ENCODE peak calls at places on chromosomes 7 and 10, in five cellular contexts. One of them, this sample, is unnamed.

GRCh38 chr7:101916876-101917275 is 99.5 kb downstream of the CUX1 start:
- DNase-seq in HFF-Myc: no peak
- DNase-seq in NCI-H1417 treated with DMSO at 0.1 percent for 48 hours: no peak
- DNase-seq in effector CD4-positive, alpha-beta T cell: no peak
- DNase-seq in NCI-H1105: no peak
- DNase-seq in this sample: no peak

GRCh38 chr7:126727930-126728331 is 524.8 kb downstream of the GRM8 start:
- DNase-seq in HFF-Myc: peak; percentile 4
- DNase-seq in NCI-H1417 treated with DMSO at 0.1 percent for 48 hours: no peak
- DNase-seq in effector CD4-positive, alpha-beta T cell: no peak
- DNase-seq in NCI-H1105: no peak
- DNase-seq in this sample: no peak

GRCh38 chr7:120064565-120064964 is 208.4 kb upstream of the KCND2 start:
- DNase-seq in HFF-Myc: no peak
- DNase-seq in NCI-H1417 treated with DMSO at 0.1 percent for 48 hours: no peak
- DNase-seq in effector CD4-positive, alpha-beta T cell: no peak
- DNase-seq in NCI-H1105: no peak
- DNase-seq in this sample: no peak

GRCh38 chr7:87574630-87575029 is 26.1 kb downstream of the ABCB1 start:
- DNase-seq in HFF-Myc: peak; percentile 3
- DNase-seq in NCI-H1417 treated with DMSO at 0.1 percent for 48 hours: no peak
- DNase-seq in effector CD4-positive, alpha-beta T cell: no peak
- DNase-seq in NCI-H1105: no peak
- DNase-seq in this sample: no peak

GRCh38 chr7:114806590-114807167 is 115.2 kb upstream of the MDFIC start:
- DNase-seq in HFF-Myc: no peak
- DNase-seq in NCI-H1417 treated with DMSO at 0.1 percent for 48 hours: no peak
- DNase-seq in effector CD4-positive, alpha-beta T cell: no peak
- DNase-seq in NCI-H1105: no peak
- DNase-seq in this sample: no peak

GRCh38 chr7:130669051-130669700 is 628 bp upstream of the COPG2 start:
- DNase-seq in HFF-Myc: no peak
- DNase-seq in NCI-H1417 treated with DMSO at 0.1 percent for 48 hours: no peak
- DNase-seq in effector CD4-positive, alpha-beta T cell: no peak
- DNase-seq in NCI-H1105: no peak
- DNase-seq in this sample: no peak

GRCh38 chr10:54469587-54470323 is 331.3 kb downstream of the PCDH15 start:
- DNase-seq in HFF-Myc: no peak
- DNase-seq in NCI-H1417 treated with DMSO at 0.1 percent for 48 hours: no peak
- DNase-seq in effector CD4-positive, alpha-beta T cell: no peak
- DNase-seq in NCI-H1105: no peak
- DNase-seq in this sample: no peak

GRCh38 chr10:103197177-103197576 is 4.1 kb upstream of the NT5C2 start:
- DNase-seq in HFF-Myc: no peak
- DNase-seq in NCI-H1417 treated with DMSO at 0.1 percent for 48 hours: no peak
- DNase-seq in effector CD4-positive, alpha-beta T cell: no peak
- DNase-seq in NCI-H1105: no peak
- DNase-seq in this sample: peak; percentile 29

GRCh38 chr10:28139138-28139537 is 140.3 kb upstream of the ODAD2 start:
- DNase-seq in HFF-Myc: no peak
- DNase-seq in NCI-H1417 treated with DMSO at 0.1 percent for 48 hours: no peak
- DNase-seq in effector CD4-positive, alpha-beta T cell: no peak
- DNase-seq in NCI-H1105: no peak
- DNase-seq in this sample: no peak

GRCh38 chr7:151837285-151838042 is 39.5 kb downstream of the PRKAG2 start:
- DNase-seq in HFF-Myc: no peak
- DNase-seq in NCI-H1417 treated with DMSO at 0.1 percent for 48 hours: no peak
- DNase-seq in effector CD4-positive, alpha-beta T cell: no peak
- DNase-seq in NCI-H1105: no peak
- DNase-seq in this sample: no peak

GRCh38 chr7:99204078-99204477 is 3.8 kb downstream of the KPNA7 start:
- DNase-seq in HFF-Myc: no peak
- DNase-seq in NCI-H1417 treated with DMSO at 0.1 percent for 48 hours: no peak
- DNase-seq in effector CD4-positive, alpha-beta T cell: no peak
- DNase-seq in NCI-H1105: no peak
- DNase-seq in this sample: no peak

GRCh38 chr7:2760098-2760889 is 72.3 kb downstream of the AMZ1 start:
- DNase-seq in HFF-Myc: no peak
- DNase-seq in NCI-H1417 treated with DMSO at 0.1 percent for 48 hours: peak; percentile 36
- DNase-seq in effector CD4-positive, alpha-beta T cell: no peak
- DNase-seq in NCI-H1105: no peak
- DNase-seq in this sample: peak; percentile 72

GRCh38 chr7:155815332-155816191 is 3.3 kb upstream of the SHH start:
- DNase-seq in HFF-Myc: no peak
- DNase-seq in NCI-H1417 treated with DMSO at 0.1 percent for 48 hours: no peak
- DNase-seq in effector CD4-positive, alpha-beta T cell: peak; percentile 13
- DNase-seq in NCI-H1105: no peak
- DNase-seq in this sample: no peak

GRCh38 chr7:28405662-28406061 is 6.7 kb upstream of the CREB5 start:
- DNase-seq in HFF-Myc: peak; percentile 47
- DNase-seq in NCI-H1417 treated with DMSO at 0.1 percent for 48 hours: no peak
- DNase-seq in effector CD4-positive, alpha-beta T cell: no peak
- DNase-seq in NCI-H1105: no peak
- DNase-seq in this sample: peak; percentile 71

GRCh38 chr10:70908426-70909296 is 20.3 kb upstream of the PCBD1 start:
- DNase-seq in HFF-Myc: no peak
- DNase-seq in NCI-H1417 treated with DMSO at 0.1 percent for 48 hours: no peak
- DNase-seq in effector CD4-positive, alpha-beta T cell: no peak
- DNase-seq in NCI-H1105: no peak
- DNase-seq in this sample: no peak

GRCh38 chr7:86963599-86964230 is 95.7 kb downstream of the ELAPOR2 start:
- DNase-seq in HFF-Myc: no peak
- DNase-seq in NCI-H1417 treated with DMSO at 0.1 percent for 48 hours: no peak
- DNase-seq in effector CD4-positive, alpha-beta T cell: no peak
- DNase-seq in NCI-H1105: no peak
- DNase-seq in this sample: no peak

GRCh38 chr7:109639561-109639960 is 1069.9 kb downstream of the DNAJB9 start:
- DNase-seq in HFF-Myc: no peak
- DNase-seq in NCI-H1417 treated with DMSO at 0.1 percent for 48 hours: no peak
- DNase-seq in effector CD4-positive, alpha-beta T cell: no peak
- DNase-seq in NCI-H1105: no peak
- DNase-seq in this sample: no peak